ENCODE peak calls at places on chromosomes 16 and 17, in four cellular contexts. W, O, H and P are unnamed samples. For H3K4me1, the result is how much of the 10 kb centered on the place peaks cover.

GRCh38 chr16:54586474-54587175 is 300.0 kb upstream of the IRX3 start:
- DNase-seq in W (no peak), O (no peak), H (no peak), P (no peak)

GRCh38 chr16:49755291-49755611 is 100.7 kb downstream of the ZNF423 start:
- DNase-seq in W (peak), O (no peak), H (no peak), P (no peak)

GRCh38 chr16:19885456-19886060 is 910 bp upstream of the GPRC5B start:
- DNase-seq in W (no peak), O (no peak), H (no peak), P (no peak)

GRCh38 chr16:56252835-56253234 is 61.5 kb downstream of the GNAO1 start:
- DNase-seq in W (no peak), O (peak), H (no peak), P (no peak)

GRCh38 chr17:81701288-81702071 is 1.7 kb upstream of the MRPL12 start:
- DNase-seq in W (no peak), O (no peak), H (no peak), P (no peak)

GRCh38 chr17:28745777-28746473 is 2.1 kb downstream of the TRAF4 start:
- DNase-seq in W (no peak), O (no peak), H (no peak), P (peak)

GRCh38 chr17:9022553-9023388 is 1.5 kb downstream of the NTN1 start:
- DNase-seq in W (no peak), O (peak), H (no peak), P (peak)

GRCh38 chr16:23699100-23699499 is 13.9 kb downstream of the ERN2 start:
- DNase-seq in W (no peak), O (no peak), H (no peak), P (no peak)

GRCh38 chr17:29386760-29387159 is 3.4 kb upstream of the TAOK1 start:
- DNase-seq in W (no peak), O (no peak), H (no peak), P (no peak)

GRCh38 chr16:26196806-26197205 is 505.0 kb downstream of the HS3ST4 start:
- DNase-seq in W (no peak), O (no peak), H (no peak), P (no peak)

GRCh38 chr17:9343513-9343912 is 232.1 kb downstream of the STX8 start:
- DNase-seq in W (no peak), O (no peak), H (no peak), P (no peak)

GRCh38 chr17:83084214-83084613 is 4.8 kb downstream of the METRNL start:
- DNase-seq in W (no peak), O (no peak), H (no peak), P (no peak)

GRCh38 chr17:31415004-31415454 is 23.6 kb downstream of the RAB11FIP4 start:
- DNase-seq in W (no peak), O (no peak), H (no peak), P (no peak)

GRCh38 chr17:31416503-31416923 is 25.0 kb downstream of the RAB11FIP4 start:
- DNase-seq in W (no peak), O (no peak), H (no peak), P (no peak)

GRCh38 chr17:31414590-31414918 is 23.1 kb downstream of the RAB11FIP4 start:
- DNase-seq in W (no peak), O (no peak), H (no peak), P (no peak)

GRCh38 chr17:31417051-31417792 is 25.7 kb downstream of the RAB11FIP4 start:
- DNase-seq in W (no peak), O (no peak), H (no peak), P (no peak)

DNA sequence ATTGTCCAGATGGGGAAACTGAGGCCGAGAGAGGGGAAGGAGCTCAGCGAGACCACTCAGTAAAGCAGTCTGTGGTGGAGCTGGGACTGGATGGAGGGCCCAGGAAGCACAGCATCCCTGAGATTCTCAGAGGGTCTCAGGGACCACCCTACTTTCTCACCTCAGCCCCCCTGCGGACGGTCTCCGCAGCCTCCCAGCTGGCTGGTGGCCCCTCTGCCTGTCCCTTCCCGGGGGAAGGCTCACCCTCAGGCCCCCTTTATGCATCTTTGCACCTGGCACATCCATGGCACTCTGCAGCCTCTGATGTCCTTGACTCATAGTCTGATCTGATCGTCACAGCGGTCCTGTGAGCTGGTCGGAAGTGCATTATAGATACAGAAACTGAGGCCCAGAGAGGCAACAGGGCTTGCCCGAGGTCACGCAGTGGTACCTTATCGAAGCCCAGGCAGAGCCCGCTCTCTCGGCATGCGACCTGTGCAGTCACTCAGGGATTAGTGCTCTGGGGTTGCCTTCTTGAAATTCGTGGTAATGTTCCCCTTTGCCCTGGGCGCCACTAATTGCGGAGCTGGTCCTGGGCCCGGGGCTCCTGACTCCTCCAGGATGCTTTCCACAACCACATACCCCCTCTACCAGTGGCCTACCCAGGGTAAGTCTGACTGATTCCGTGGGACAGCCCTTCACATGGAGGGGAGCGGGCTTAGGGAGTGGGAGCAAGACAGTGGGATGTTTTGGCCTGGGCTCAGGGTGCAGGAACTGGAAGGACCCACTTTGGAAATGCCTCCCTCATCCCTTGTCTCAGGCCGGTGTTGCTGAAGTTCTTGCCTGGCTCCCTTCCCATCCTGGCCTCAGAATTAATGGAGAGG is 24.4 kb downstream of the RAB11FIP4 start:
- DNase-seq in W (no peak), O (no peak), H (no peak), P (no peak)
- H3K4me3 ChIP-seq in W (no peak), O (no peak), H (no peak), P (no peak)

GRCh38 chr16:9102943-9103342 is 11.5 kb downstream of the HAPSTR1 start:
- DNase-seq in W (no peak), O (no peak), H (no peak), P (no peak)
- H3K4me1 ChIP-seq in W (half or more), O (half or more), H (half or more), P (half or more)

DNA sequence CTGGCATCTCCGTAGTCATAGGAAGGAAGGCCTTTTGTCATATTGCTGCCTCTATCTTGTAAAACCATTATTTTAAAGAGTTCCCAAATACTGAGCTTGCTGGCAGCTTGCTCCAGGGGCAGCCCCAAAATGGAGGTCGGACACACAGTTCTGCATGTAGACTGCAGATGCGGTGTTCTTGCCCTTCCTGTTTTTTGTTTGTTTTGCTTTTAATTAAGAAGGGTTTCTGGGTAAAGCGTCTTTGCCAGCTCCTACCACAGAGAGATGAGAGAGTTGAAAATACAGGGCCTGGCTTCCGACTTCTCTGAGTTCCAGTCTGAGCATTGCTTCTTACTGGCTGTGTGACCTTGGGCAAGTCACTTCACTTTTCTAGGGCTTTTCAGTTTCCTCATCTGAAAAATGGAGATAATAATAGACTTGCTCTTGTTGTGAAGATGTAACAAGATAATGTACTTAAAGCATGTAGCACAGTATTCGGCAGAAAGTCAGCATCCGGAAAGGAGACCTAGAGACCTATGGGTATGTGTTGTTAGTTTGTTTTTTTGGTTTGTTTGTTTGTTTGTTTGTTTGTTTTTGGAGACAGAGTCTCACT is 67.8 kb upstream of the GSE1 start:
- DNase-seq in W (no peak), O (no peak), H (no peak), P (no peak)
- H3K27ac ChIP-seq in W (no peak), O (no peak), H (no peak), P (no peak)

GRCh38 chr17:57257213-57257873 is 1.0 kb downstream of the MSI2 start:
- DNase-seq in W (no peak), O (no peak), H (no peak), P (no peak)

GRCh38 chr17:57257911-57258885 is 1.9 kb downstream of the MSI2 start:
- DNase-seq in W (no peak), O (no peak), H (no peak), P (no peak)

GRCh38 chr17:57260325-57261083 is 4.2 kb downstream of the MSI2 start:
- DNase-seq in W (no peak), O (no peak), H (no peak), P (no peak)

GRCh38 chr17:57261084-57261461 is 4.8 kb downstream of the MSI2 start:
- DNase-seq in W (no peak), O (no peak), H (no peak), P (no peak)

DNA sequence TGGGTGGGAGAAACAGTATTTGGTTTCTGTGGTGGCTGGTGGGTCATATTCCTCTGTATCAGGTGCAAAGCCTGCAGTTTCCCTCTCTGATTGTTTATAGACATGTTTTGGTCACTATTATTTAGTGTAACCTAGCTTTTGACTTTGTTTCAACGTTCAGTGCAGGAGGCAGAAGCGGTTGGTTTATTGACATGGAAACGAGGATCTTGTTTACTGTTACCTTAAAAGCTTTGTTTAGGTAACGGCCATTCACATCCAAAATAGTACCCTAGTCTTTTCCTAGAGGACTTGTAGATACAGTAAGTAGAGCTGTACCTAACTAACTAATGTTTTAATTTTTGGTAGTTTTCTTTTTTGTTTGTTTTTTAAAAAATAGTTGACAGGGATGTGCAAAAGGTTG is 3.5 kb downstream of the MSI2 start:
- DNase-seq in W (no peak), O (no peak), H (no peak), P (no peak)
- H3K4me3 ChIP-seq in W (no peak), O (no peak), H (no peak), P (no peak)

DNA sequence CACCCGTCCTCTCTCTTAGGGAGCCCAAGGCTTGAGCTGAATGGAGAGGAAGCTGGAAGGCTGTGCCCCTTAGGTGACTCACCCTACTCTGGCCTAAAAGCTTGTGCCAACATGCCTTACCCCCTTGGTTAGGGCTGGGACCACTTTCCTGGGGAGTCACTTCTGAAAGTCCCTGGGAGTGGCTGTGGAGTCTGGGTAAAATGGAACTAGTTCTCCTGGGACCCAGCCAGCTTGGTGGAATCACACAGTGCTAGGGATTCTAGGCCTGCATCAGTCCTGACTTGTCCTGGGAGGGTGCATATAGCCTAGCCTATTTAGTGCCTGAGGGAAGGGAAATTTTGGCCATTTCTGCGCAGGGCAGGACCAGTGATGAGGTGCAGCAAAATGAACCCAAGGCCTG is 10.5 kb downstream of the MMP28 start:
- DNase-seq in W (no peak), O (no peak), H (no peak), P (peak)
- H3K4me1 ChIP-seq in W (half or more), O (under half), H (under half), P (under half)